ENCODE peak calls at places on chromosomes 4 and X, in ten cellular contexts. T is activated T-helper 9 cell treated with anti-CD3 and anti-CD28 coated beads, Interleukin-2, amount 50 U/mL, for 16 hours; G is hippocampal formation; W is ecto neural progenitor cell; L is COR-L47; P is HepG2; N is HFF-Myc; J is CD8-positive, alpha-beta memory T cell; C is stimulated activated CD4-positive, alpha-beta T cell treated with anti-CD3 and anti-CD28 coated beads, Interleukin-15, amount 100 ng/mL, for 24 hours; R is CD8-positive, alpha-beta T cell. M is an unnamed sample.

GRCh38 chrX:14697453-14697852 is 168.1 kb downstream of the GLRA2 start:
- DNase-seq in W (peak; percentile 52), R (no peak), L (peak; percentile 16), J (no peak), C (peak; percentile 36), G (no peak), T (no peak), P (peak; percentile 23), N (peak; percentile 15), M (no peak)

GRCh38 chr4:36189511-36190226 is 54.6 kb downstream of the ARAP2 start:
- DNase-seq in N (no peak), G (no peak), J (peak; percentile 63), C (no peak), W (no peak), P (no peak), L (no peak), T (no peak), R (no peak), M (no peak)

GRCh38 chr4:149825336-149825735 is 9.7 kb upstream of the IQCM start:
- DNase-seq in T (no peak), P (no peak), L (no peak), C (no peak), R (no peak), J (no peak), N (no peak), G (no peak), W (no peak), M (no peak)

GRCh38 chr4:68079918-68080317 is 49.8 kb downstream of the TMPRSS11F start:
- DNase-seq in N (no peak), W (no peak), R (no peak), L (no peak), T (no peak), P (no peak), G (no peak), J (no peak), C (no peak), M (no peak)

GRCh38 chrX:97846718-97847237 is 963.1 kb downstream of the RPA4 start:
- DNase-seq in P (no peak), W (no peak), L (no peak), T (no peak), C (no peak), R (no peak), G (no peak), J (no peak), N (no peak), M (no peak)

GRCh38 chrX:133561251-133561650 is 146.0 kb upstream of the GPC4 start:
- DNase-seq in T (no peak), R (no peak), J (no peak), P (no peak), L (no peak), W (no peak), G (no peak), N (no peak), C (no peak), M (no peak)

GRCh38 chrX:150856101-150856500 is 42.4 kb downstream of the CD99L2 start:
- DNase-seq in N (no peak), P (no peak), L (no peak), W (no peak), T (no peak), C (no peak), G (no peak), J (no peak), R (no peak), M (no peak)

GRCh38 chr4:17066972-17067371 is 168.5 kb upstream of the LDB2 start:
- DNase-seq in J (no peak), R (no peak), T (no peak), L (no peak), P (no peak), W (no peak), G (no peak), N (peak; percentile 80), C (no peak), M (peak; percentile 4)

GRCh38 chr4:79334783-79335182 is 8.9 kb upstream of the NAA11 start:
- DNase-seq in G (no peak), L (no peak), P (no peak), T (no peak), R (no peak), C (no peak), W (no peak), J (no peak), N (no peak), M (no peak)

GRCh38 chrX:47210661-47211425 is 7.6 kb upstream of the CDK16 start:
- DNase-seq in G (no peak), L (no peak), C (no peak), J (no peak), R (no peak), W (no peak), T (no peak), N (no peak), P (no peak), M (no peak)

GRCh38 chr4:14749910-14750309 is 252.4 kb upstream of the CPEB2 start:
- DNase-seq in G (no peak), T (no peak), N (no peak), C (peak; percentile 30), R (no peak), J (no peak), L (no peak), P (no peak), W (no peak), M (no peak)

GRCh38 chr4:166896254-166896653 is 338.0 kb downstream of the SPOCK3 start:
- DNase-seq in R (no peak), T (no peak), G (no peak), L (no peak), C (no peak), P (no peak), J (no peak), W (no peak), N (no peak), M (no peak)

GRCh38 chr4:74531952-74532794 is 87.2 kb downstream of the AREG start:
- DNase-seq in C (no peak), G (peak; percentile 49), W (peak; percentile 50), R (no peak), T (no peak), N (no peak), J (peak; percentile 5), L (peak; percentile 58), P (peak; percentile 75), M (peak; percentile 56)

GRCh38 chr4:136471051-136471450 is 1061.2 kb downstream of the PCDH18 start:
- DNase-seq in L (no peak), J (no peak), T (no peak), R (no peak), N (no peak), W (no peak), P (no peak), G (no peak), C (no peak), M (no peak)

GRCh38 chr4:21018817-21019216 is 318.6 kb downstream of the PACRGL start:
- DNase-seq in W (no peak), C (no peak), R (no peak), L (no peak), G (no peak), T (no peak), N (no peak), J (no peak), P (no peak), M (no peak)

GRCh38 chrX:133335027-133335426 is 80.3 kb downstream of the GPC4 start:
- DNase-seq in L (no peak), R (no peak), C (peak; percentile 9), G (peak; percentile 32), W (no peak), P (no peak), T (no peak), N (no peak), J (no peak), M (no peak)

GRCh38 chr4:11218692-11219091 is 210.0 kb downstream of the HS3ST1 start:
- DNase-seq in R (no peak), G (no peak), P (no peak), W (no peak), C (no peak), J (no peak), N (no peak), L (no peak), T (no peak), M (no peak)

GRCh38 chrX:105822138-105823091 is at the start of gene NRK:
- DNase-seq in J (no peak), T (no peak), P (no peak), W (peak; percentile 56), R (no peak), N (no peak), L (no peak), C (no peak), G (no peak), M (no peak)

GRCh38 chr4:152709675-152710438 is 30.1 kb upstream of the TMEM154 start:
- DNase-seq in J (no peak), L (peak; percentile 26), G (no peak), C (no peak), N (no peak), R (no peak), T (no peak), W (no peak), P (no peak), M (no peak)

GRCh38 chr4:29051381-29051965 is 1668.7 kb upstream of the PCDH7 start:
- DNase-seq in W (no peak), N (no peak), J (no peak), L (no peak), R (no peak), C (no peak), P (no peak), G (no peak), T (no peak), M (no peak)

GRCh38 chr4:144611850-144612249 is 34.1 kb upstream of the HHIP start:
- DNase-seq in R (no peak), L (no peak), N (peak; percentile 14), W (no peak), J (no peak), P (peak; percentile 1), G (peak; percentile 5), T (no peak), C (peak; percentile 2), M (no peak)

GRCh38 chr4:177405508-177405907 is 36.7 kb downstream of the AGA start:
- DNase-seq in T (no peak), N (no peak), G (no peak), W (no peak), J (no peak), L (no peak), P (no peak), R (no peak), C (no peak), M (no peak)

GRCh38 chr4:118180776-118181175 is 146.5 kb downstream of the NDST3 start:
- DNase-seq in L (no peak), W (no peak), T (no peak), P (no peak), C (no peak), J (no peak), G (no peak), R (no peak), N (no peak), M (no peak)

GRCh38 chr4:83025563-83025962 is 9.4 kb upstream of the COPS4 start:
- DNase-seq in T (no peak), L (no peak), C (no peak), P (no peak), G (no peak), J (no peak), W (no peak), N (no peak), R (no peak), M (no peak)

GRCh38 chr4:107363137-107363536 is 327.0 kb upstream of the DKK2 start:
- DNase-seq in P (no peak), L (no peak), G (no peak), N (no peak), W (no peak), C (no peak), J (no peak), R (no peak), T (no peak), M (no peak)

M was measured in epithelial cell of proximal tubule.